ENCODE peak calls at places on chromosome 21, in five cellular contexts. W is ovary, E is tibial nerve, T is upper lobe of left lung, M is sigmoid colon. D is an unnamed sample.

GRCh38 chr21:31383770-31384169 is 39.7 kb upstream of the TIAM1 start:
- DNase-seq in M (no peak), E (no peak), W (no peak), T (no peak), D (no peak)

GRCh38 chr21:33313183-33313582 is 11.6 kb upstream of the IFNAR1 start:
- DNase-seq in M (no peak), T (no peak), W (no peak), E (no peak), D (no peak)

GRCh38 chr21:46397993-46398392 is 60.7 kb upstream of the DIP2A start:
- DNase-seq in T (no peak), M (no peak), E (no peak), W (no peak), D (no peak)

GRCh38 chr21:17512245-17513213 is at the start of gene CXADR:
- DNase-seq in T (peak; percentile 88), W (peak; percentile 61), E (no peak), M (no peak), D (peak; percentile 92)

GRCh38 chr21:45768011-45768740 is 124.7 kb downstream of the PCBP3 start:
- DNase-seq in T (no peak), E (no peak), W (no peak), M (no peak), D (no peak)

GRCh38 chr21:46146856-46147255 is 8.5 kb downstream of the FTCD start:
- DNase-seq in W (peak; percentile 21), E (no peak), M (peak; percentile 48), T (no peak), D (no peak)

GRCh38 chr21:26881504-26882228 is 36.5 kb upstream of the ADAMTS1 start:
- DNase-seq in W (no peak), T (no peak), M (no peak), E (no peak), D (no peak)

GRCh38 chr21:38796426-38796825 is 9.3 kb upstream of the ETS2 start:
- DNase-seq in M (no peak), W (no peak), T (no peak), E (no peak), D (no peak)

GRCh38 chr21:38402291-38402690 is 96.0 kb downstream of the ERG start:
- DNase-seq in M (no peak), E (no peak), W (no peak), T (no peak), D (no peak)

GRCh38 chr21:14591882-14592281 is 45.8 kb upstream of the SAMSN1 start:
- DNase-seq in E (peak; percentile 58), M (no peak), W (no peak), T (peak; percentile 72), D (no peak)

GRCh38 chr21:31173881-31174555 is 135.7 kb upstream of the KRTAP19-8 start:
- DNase-seq in E (peak; percentile 30), T (peak; percentile 34), W (no peak), M (no peak), D (no peak)

GRCh38 chr21:22076471-22076870 is 1078.3 kb downstream of the NCAM2 start:
- DNase-seq in E (no peak), W (no peak), M (no peak), T (no peak), D (no peak)

GRCh38 chr21:34884346-34884929 is 164.7 kb downstream of the RUNX1 start:
- DNase-seq in E (no peak), T (no peak), W (no peak), M (no peak), D (no peak)

GRCh38 chr21:34885125-34885524 is 164.0 kb downstream of the RUNX1 start:
- DNase-seq in E (no peak), T (no peak), W (no peak), M (no peak), D (no peak)

GRCh38 chr21:34887729-34888568 is 161.2 kb downstream of the RUNX1 start:
- DNase-seq in E (peak; percentile 65), T (peak; percentile 87), M (peak; percentile 88), W (peak; percentile 73), D (peak; percentile 77)

GRCh38 chr21:34886554-34887385 is 162.3 kb downstream of the RUNX1 start:
- DNase-seq in E (no peak), W (peak; percentile 62), M (peak; percentile 72), T (peak; percentile 47), D (peak; percentile 37)

DNA sequence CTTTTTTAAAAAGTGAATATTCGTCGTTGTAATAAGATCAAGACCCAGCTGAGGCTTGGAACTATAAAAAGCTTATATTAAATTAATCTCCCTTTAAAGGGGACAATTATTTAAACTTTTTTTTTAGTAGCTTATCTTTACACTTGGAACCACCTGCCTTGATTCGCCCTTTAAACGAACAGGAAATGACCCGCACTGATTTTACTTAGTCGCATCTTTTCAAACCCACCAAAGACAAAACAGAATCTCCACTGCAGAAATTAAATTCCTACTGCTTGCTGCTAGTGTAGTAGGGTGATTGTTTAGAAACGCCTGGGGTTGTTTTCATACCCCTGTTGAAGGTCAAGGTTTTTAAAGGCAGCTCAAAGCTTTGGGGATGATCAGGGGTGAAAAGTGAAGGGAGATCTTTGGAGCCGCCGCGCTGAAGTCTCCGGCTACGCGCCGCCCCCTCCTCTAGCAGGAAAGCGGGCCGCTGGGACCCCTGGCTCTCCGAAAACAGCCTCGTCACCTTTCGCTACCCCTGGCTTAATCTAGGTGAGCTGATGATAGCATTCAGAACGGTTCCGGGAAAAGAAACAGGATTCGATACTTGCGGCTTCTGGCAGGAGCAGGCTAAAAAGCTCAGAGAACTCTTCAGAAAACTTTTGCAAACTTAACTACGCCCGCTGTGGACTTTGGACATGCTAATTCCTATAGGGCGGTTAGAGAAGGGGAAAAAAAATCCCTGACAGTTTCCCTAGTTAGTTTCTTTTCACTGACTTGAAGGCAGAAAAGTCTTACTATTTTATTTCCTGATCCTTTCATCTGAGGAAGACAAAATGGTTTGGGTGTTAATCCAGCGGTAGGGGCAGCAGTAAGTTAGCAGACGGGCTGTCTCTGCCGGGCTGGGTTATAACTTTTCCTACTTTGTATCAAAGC is 163.2 kb downstream of the RUNX1 start:
- DNase-seq in E (no peak), M (no peak), T (no peak), W (peak; percentile 49), D (peak; percentile 72)
- H3K27me3 ChIP-seq in E (peaks cover 6% of the 10 kb centered on the region), M (peaks cover 28% of the 10 kb centered on the region), T (no peaks in the 10 kb centered on the region), W (no peaks in the 10 kb centered on the region), D (peaks cover 23% of the 10 kb centered on the region)

GRCh38 chr21:42701706-42702456 is 48.5 kb downstream of the PDE9A start:
- DNase-seq in T (no peak), W (no peak), M (no peak), E (no peak), D (no peak)

GRCh38 chr21:42696516-42697040 is 43.2 kb downstream of the PDE9A start:
- DNase-seq in E (no peak), T (no peak), W (no peak), M (peak; percentile 40), D (no peak)

GRCh38 chr21:42699196-42699595 is 45.8 kb downstream of the PDE9A start:
- DNase-seq in T (no peak), W (no peak), E (no peak), M (peak; percentile 40), D (no peak)

GRCh38 chr21:42696026-42696380 is 42.6 kb downstream of the PDE9A start:
- DNase-seq in M (peak; percentile 49), E (no peak), W (no peak), T (no peak), D (no peak)

GRCh38 chr21:42698730-42699129 is 45.3 kb downstream of the PDE9A start:
- DNase-seq in M (peak; percentile 18), W (no peak), E (no peak), T (no peak), D (no peak)
- TF ChIP-seq EP300 in M (no peak), W (no peak), E (no peak), T (no peak), D (no peak)

GRCh38 chr21:28375708-28376385 is 616.8 kb downstream of the LTN1 start:
- DNase-seq in M (no peak), W (no peak), T (no peak), E (no peak), D (no peak)
- H3K9me3 ChIP-seq in M (peaks cover 10% of the 10 kb centered on the region), W (no peaks in the 10 kb centered on the region), T (no peaks in the 10 kb centered on the region), E (peaks cover 5% of the 10 kb centered on the region), D (peaks cover 6% of the 10 kb centered on the region)

DNA sequence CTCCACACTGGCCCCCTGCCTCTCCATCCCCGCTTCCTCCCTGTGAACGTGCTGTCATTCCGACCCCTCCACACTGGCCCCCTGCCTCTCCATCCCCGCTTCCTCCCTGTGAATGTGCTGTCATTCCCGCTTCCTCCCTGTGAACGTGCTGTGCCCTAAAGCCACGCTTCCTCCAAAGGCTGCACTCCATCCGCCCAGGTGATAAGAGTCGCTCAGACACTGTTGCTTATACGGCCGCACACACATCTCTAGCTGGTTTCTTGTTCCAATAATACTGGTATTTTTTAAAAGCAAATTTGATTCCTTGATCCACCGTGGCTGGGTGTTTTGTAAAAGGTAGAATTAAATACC is 39.3 kb upstream of the TSPEAR start:
- DNase-seq in M (no peak), T (no peak), W (no peak), E (no peak), D (no peak)
- H3K27me3 ChIP-seq in M (peaks cover 5% of the 10 kb centered on the region), T (no peaks in the 10 kb centered on the region), W (no peaks in the 10 kb centered on the region), E (peaks cover 36% of the 10 kb centered on the region), D (peaks cover 28% of the 10 kb centered on the region)

D was measured in transverse colon.